ENCODE peak calls at places on chromosomes 5 and 9, in seven cellular contexts. Z is heart left ventricle; S is activated CD8-positive, alpha-beta T cell treated with anti-CD3 and anti-CD28 coated beads for 36 hours; B is HEK293T; X is DMS153; K is CD8-positive, alpha-beta memory T cell; Y is central memory CD8-positive, alpha-beta T cell. O is an unnamed sample.

GRCh38 chr5:125485003-125485641 is 738.7 kb upstream of the ZNF608 start:
- DNase-seq in S (no peak), B (peak), K (no peak), Y (no peak), X (peak), Z (peak), O (no peak)

GRCh38 chr5:148999741-149000140 is 63.1 kb downstream of the SH3TC2 start:
- DNase-seq in X (no peak), B (no peak), S (no peak), Z (no peak), K (no peak), Y (no peak), O (no peak)

GRCh38 chr5:179290681-179291540 is 54.4 kb downstream of the ADAMTS2 start:
- DNase-seq in X (no peak), S (no peak), B (no peak), Z (no peak), Y (no peak), K (no peak), O (no peak)

GRCh38 chr5:575636-576035 is 36.5 kb upstream of the CEP72 start:
- DNase-seq in S (no peak), B (no peak), Y (no peak), X (no peak), K (no peak), Z (no peak), O (no peak)

GRCh38 chr9:11992866-11993265 is 700.3 kb upstream of the TYRP1 start:
- DNase-seq in Z (no peak), S (no peak), K (no peak), B (no peak), X (no peak), Y (no peak), O (no peak)

GRCh38 chr5:77400645-77401044 is 91.5 kb downstream of the WDR41 start:
- DNase-seq in Y (no peak), X (no peak), B (no peak), Z (no peak), K (no peak), S (no peak), O (no peak)

GRCh38 chr5:6755519-6755918 is 42.3 kb downstream of the TENT4A start:
- DNase-seq in X (no peak), Z (peak), B (no peak), K (no peak), S (no peak), Y (no peak), O (no peak)

GRCh38 chr9:134546746-134547145 is 94.9 kb upstream of the COL5A1 start:
- DNase-seq in B (no peak), S (no peak), Y (no peak), K (no peak), X (no peak), Z (peak), O (no peak)

GRCh38 chr9:21591221-21592062 is 109.3 kb upstream of the IFNE start:
- DNase-seq in Y (no peak), B (peak), K (no peak), X (no peak), S (peak), Z (peak), O (peak)

O was measured in stimulated activated CD4-positive, alpha-beta T cell treated with anti-CD3 and anti-CD28 coated beads, TNF-alpha, amount 100 ng/mL, for 24 hours.